ENCODE peak calls at places on chromosome 4, in six cellular contexts. H is spleen; X is K562; B is CD4-positive, alpha-beta T cell; D is heart left ventricle; G is hepatocyte. I is an unnamed sample.

GRCh38 chr4:99504804-99505502 is 5.9 kb upstream of the C4orf17 start:
- DNase-seq in H (no peak), B (no peak), D (no peak), G (no peak), X (no peak), I (no peak)

GRCh38 chr4:15234101-15234500 is 193.7 kb upstream of the C1QTNF7 start:
- DNase-seq in B (no peak), X (no peak), G (no peak), D (no peak), H (no peak), I (no peak)

GRCh38 chr4:20085156-20085555 is 166.5 kb upstream of the SLIT2 start:
- DNase-seq in B (no peak), D (no peak), X (no peak), H (no peak), G (no peak), I (no peak)

GRCh38 chr4:66688674-66689073 is 856.6 kb downstream of the CENPC start:
- DNase-seq in X (no peak), D (no peak), H (no peak), G (peak; percentile 27), B (no peak), I (no peak)

GRCh38 chr4:152831416-152831815 is 51.7 kb downstream of the ARFIP1 start:
- DNase-seq in H (no peak), B (no peak), X (no peak), G (no peak), D (no peak), I (no peak)

GRCh38 chr4:176259330-176260090 is 9.5 kb downstream of the ASB5 start:
- DNase-seq in G (peak; percentile 21), H (no peak), B (no peak), X (no peak), D (no peak), I (no peak)

GRCh38 chr4:151854731-151855130 is 93.9 kb upstream of the GATB start:
- DNase-seq in H (no peak), X (no peak), D (no peak), B (no peak), G (no peak), I (no peak)

GRCh38 chr4:111639876-111640275 is 505.4 kb upstream of the FAM241A start:
- DNase-seq in H (no peak), D (no peak), X (no peak), B (no peak), G (peak; percentile 34), I (no peak)

GRCh38 chr4:78061939-78062603 is 4.9 kb downstream of the FRAS1 start:
- DNase-seq in X (no peak), H (no peak), B (no peak), D (no peak), G (no peak), I (no peak)

GRCh38 chr4:92809381-92809780 is 505.6 kb downstream of the GRID2 start:
- DNase-seq in B (no peak), G (no peak), H (no peak), D (no peak), X (no peak), I (no peak)

GRCh38 chr4:8861576-8862279 is 9.9 kb downstream of the HMX1 start:
- DNase-seq in X (no peak), D (no peak), H (no peak), G (no peak), B (no peak), I (no peak)

GRCh38 chr4:33751050-33751449 is 2493.3 kb downstream of the ARAP2 start:
- DNase-seq in H (no peak), G (no peak), X (no peak), D (no peak), B (no peak), I (no peak)

DNA sequence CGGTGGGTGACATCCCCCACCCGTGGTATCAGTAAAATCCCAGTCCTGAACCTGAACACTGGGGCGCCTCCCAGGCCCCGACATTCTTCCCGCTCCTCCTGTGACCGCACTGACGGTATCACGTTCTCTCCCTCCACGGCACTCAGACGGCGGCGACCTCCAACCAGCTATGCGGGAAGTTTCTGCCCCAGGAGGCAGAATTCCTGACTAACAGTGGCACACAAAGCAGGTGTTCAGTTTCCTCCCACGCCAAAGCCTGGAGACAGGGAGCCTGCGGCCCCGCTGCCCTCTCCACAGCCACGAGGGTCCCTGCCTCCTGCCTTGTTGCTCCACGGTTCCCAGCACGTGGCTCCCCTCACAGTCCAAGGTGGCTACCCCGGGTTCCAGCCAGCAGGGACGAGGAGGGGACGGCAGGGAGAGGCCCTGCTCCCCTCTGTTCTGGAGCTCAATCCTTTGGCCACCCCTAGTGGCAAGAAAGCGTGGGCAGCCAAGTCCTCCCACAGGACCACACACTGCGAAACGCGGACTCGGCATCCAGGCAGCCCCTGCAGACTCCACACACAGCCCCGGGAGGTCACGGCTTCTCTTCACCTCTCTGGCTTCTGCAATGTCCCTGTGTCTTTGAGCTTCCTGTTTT is 15.2 kb downstream of the CTBP1 start:
- DNase-seq in X (no peak), D (peak; percentile 45), H (peak; percentile 69), G (peak; percentile 48), B (no peak), I (no peak)
- TF ChIP-seq CTCF in X (no peak), D (peak; percentile 45), H (peak; percentile 28), G (peak; percentile 33), B (no peak), I (peak; percentile 18)

GRCh38 chr4:1365271-1366178 is 18.5 kb downstream of the UVSSA start:
- DNase-seq in B (no peak), H (peak; percentile 69), D (peak; percentile 18), X (no peak), G (no peak), I (no peak)
- TF ChIP-seq CTCF in B (no peak), H (no peak), D (no peak), X (peak; percentile 34), G (no peak), I (no peak)

DNA sequence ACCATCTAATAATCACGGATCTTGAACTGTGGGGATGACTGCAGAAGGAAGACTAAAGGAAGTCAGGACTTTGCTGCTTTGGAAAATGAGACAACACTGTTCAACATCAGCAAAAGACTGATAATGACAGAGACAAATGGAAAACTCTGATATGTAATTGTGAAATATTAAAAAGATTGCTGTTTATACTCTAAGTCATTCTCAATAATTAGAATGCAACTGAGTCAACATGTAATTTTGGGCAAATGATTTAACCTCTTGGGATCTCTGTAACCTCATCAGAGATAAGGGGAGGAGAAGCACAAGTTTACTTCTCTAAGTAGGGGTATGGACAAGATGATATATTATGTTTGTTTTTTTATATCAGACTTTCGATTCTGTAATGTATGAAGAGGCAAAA is 121.9 kb downstream of the GASK1B start:
- DNase-seq in X (no peak), D (no peak), H (no peak), G (no peak), B (no peak), I (no peak)
- TF ChIP-seq CTCF in X (no peak), D (no peak), H (no peak), G (no peak), B (no peak), I (no peak)

GRCh38 chr4:141348589-141348988 is 127.9 kb downstream of the ZNF330 start:
- DNase-seq in D (no peak), B (no peak), X (no peak), H (no peak), G (no peak), I (no peak)
- TF ChIP-seq CTCF in D (no peak), B (no peak), X (no peak), H (no peak), G (no peak), I (no peak)

DNA sequence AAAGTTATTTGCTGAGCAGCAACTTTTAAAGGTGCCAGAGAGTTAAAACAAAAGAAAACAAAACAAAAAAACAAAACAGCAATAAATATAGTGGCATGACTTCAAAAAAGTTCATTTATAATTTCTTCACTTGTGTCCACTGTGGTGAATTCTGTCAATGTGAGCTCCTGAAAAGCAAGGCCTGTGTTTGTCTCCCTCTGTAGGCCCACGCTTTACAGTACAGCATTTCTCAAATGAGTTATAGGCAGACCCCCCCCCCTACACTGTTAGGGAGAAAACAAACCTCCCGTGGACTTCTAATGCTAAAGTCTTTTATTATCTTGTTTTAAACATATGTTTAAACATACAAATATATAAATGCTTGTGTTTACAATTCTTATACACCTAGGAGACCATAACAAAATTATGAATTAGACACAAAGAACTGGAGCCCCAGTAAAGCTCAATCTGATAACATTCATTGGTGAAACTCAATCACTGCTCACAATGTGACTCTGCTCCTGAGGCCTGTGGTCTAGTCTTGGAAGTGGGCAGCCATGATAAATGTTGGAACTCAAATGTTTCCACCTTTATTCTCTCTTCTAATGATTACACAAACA is 47.0 kb upstream of the SCOC start:
- DNase-seq in D (no peak), G (peak; percentile 64), B (no peak), H (no peak), X (peak; percentile 48), I (no peak)
- TF ChIP-seq CTCF in D (peak; percentile 60), G (peak; percentile 73), B (no peak), H (peak; percentile 38), X (peak; percentile 48), I (peak; percentile 75)

GRCh38 chr4:137609693-137610450 is 77.6 kb upstream of the PCDH18 start:
- DNase-seq in X (no peak), G (peak; percentile 46), B (no peak), D (no peak), H (no peak), I (no peak)

GRCh38 chr4:137614491-137614890 is 82.2 kb upstream of the PCDH18 start:
- DNase-seq in B (no peak), H (no peak), G (no peak), X (no peak), D (no peak), I (no peak)

GRCh38 chr4:137608085-137608484 is 75.8 kb upstream of the PCDH18 start:
- DNase-seq in X (no peak), B (no peak), G (peak; percentile 8), D (peak; percentile 33), H (no peak), I (no peak)

GRCh38 chr4:137611998-137612700 is 79.9 kb upstream of the PCDH18 start:
- DNase-seq in X (no peak), D (no peak), B (no peak), G (no peak), H (no peak), I (no peak)

GRCh38 chr4:137610960-137611359 is 78.7 kb upstream of the PCDH18 start:
- DNase-seq in H (no peak), D (no peak), G (peak; percentile 19), B (no peak), X (no peak), I (no peak)
- TF ChIP-seq CTCF in H (no peak), D (no peak), G (peak; percentile 33), B (no peak), X (no peak), I (peak; percentile 80)

GRCh38 chr4:170736710-170737109 is 647.0 kb upstream of the AADAT start:
- DNase-seq in G (no peak), B (no peak), D (no peak), H (no peak), X (no peak), I (no peak)

GRCh38 chr4:170743633-170744032 is 653.9 kb upstream of the AADAT start:
- DNase-seq in G (peak; percentile 17), D (no peak), B (no peak), H (no peak), X (no peak), I (no peak)

GRCh38 chr4:170741856-170742255 is 652.1 kb upstream of the AADAT start:
- DNase-seq in X (no peak), H (no peak), G (no peak), D (no peak), B (no peak), I (no peak)
- TF ChIP-seq CTCF in X (no peak), H (no peak), G (no peak), D (no peak), B (no peak), I (no peak)

GRCh38 chr4:84916233-84916632 is 50.3 kb downstream of the WDFY3 start:
- DNase-seq in D (no peak), B (no peak), G (no peak), X (no peak), H (no peak), I (no peak)
- TF ChIP-seq CTCF in D (no peak), B (no peak), G (no peak), X (no peak), H (no peak), I (no peak)

I was measured in type B pancreatic cell.